ENCODE peak calls at places on chromosomes 4 and X, in five cellular contexts. C, L, O, S and M are unnamed samples.

GRCh38 chr4:144575181-144575580 is 70.8 kb upstream of the HHIP start:
- DNase-seq in C (no peak), L (no peak), O (no peak), S (no peak), M (no peak)

GRCh38 chr4:39083164-39083563 is 21.1 kb downstream of the KLHL5 start:
- DNase-seq in C (no peak), L (no peak), O (no peak), S (no peak), M (no peak)

GRCh38 chrX:43655961-43656494 is at the start of gene MAOA:
- DNase-seq in C (peak), L (peak), O (no peak), S (peak), M (peak)

GRCh38 chr4:38119663-38120374 is 159.6 kb downstream of the PTTG2 start:
- DNase-seq in C (no peak), L (no peak), O (no peak), S (peak), M (no peak)

GRCh38 chrX:46268429-46268828 is 276.8 kb downstream of the ZNF674 start:
- DNase-seq in C (no peak), L (no peak), O (no peak), S (no peak), M (no peak)

GRCh38 chrX:49838374-49838773 is 9.3 kb downstream of the PAGE4 start:
- DNase-seq in C (peak), L (peak), O (no peak), S (peak), M (no peak)

GRCh38 chrX:65601530-65602281 is 65.7 kb upstream of the MSN start:
- DNase-seq in C (no peak), L (no peak), O (no peak), S (peak), M (no peak)

GRCh38 chr4:3184725-3185124 is 64.2 kb upstream of the MSANTD1 start:
- DNase-seq in C (no peak), L (no peak), O (no peak), S (no peak), M (no peak)

GRCh38 chr4:2510351-2511259 is 25.8 kb upstream of the FAM193A start:
- DNase-seq in C (no peak), L (no peak), O (no peak), S (no peak), M (no peak)

GRCh38 chrX:64204701-64205440 is 637 bp downstream of the AMER1 start:
- DNase-seq in C (peak), L (no peak), O (no peak), S (peak), M (no peak)

GRCh38 chr4:8820178-8821102 is 51.2 kb downstream of the HMX1 start:
- DNase-seq in C (peak), L (no peak), O (no peak), S (no peak), M (peak)

GRCh38 chrX:48899078-48899410 is 1.3 kb downstream of the PQBP1 start:
- DNase-seq in C (no peak), L (no peak), O (no peak), S (no peak), M (no peak)

GRCh38 chr4:273312-274017 is 31.8 kb downstream of the ZNF732 start:
- DNase-seq in C (no peak), L (no peak), O (no peak), S (no peak), M (no peak)

GRCh38 chrX:15820106-15821073 is 30.1 kb downstream of the ZRSR2 start:
- DNase-seq in C (no peak), L (no peak), O (no peak), S (peak), M (no peak)

GRCh38 chr4:13597604-13598003 is 29.9 kb downstream of the BOD1L1 start:
- DNase-seq in C (no peak), L (no peak), O (no peak), S (no peak), M (no peak)

GRCh38 chr4:17376205-17376604 is 135.7 kb downstream of the QDPR start:
- DNase-seq in C (no peak), L (no peak), O (no peak), S (peak), M (no peak)

GRCh38 chrX:115906881-115907280 is 263.7 kb upstream of the AGTR2 start:
- DNase-seq in C (no peak), L (no peak), O (no peak), S (no peak), M (no peak)

GRCh38 chr4:3304831-3305609 is 12.2 kb downstream of the RGS12 start:
- DNase-seq in C (peak), L (no peak), O (no peak), S (no peak), M (no peak)

GRCh38 chr4:128393111-128393704 is 105.6 kb upstream of the PGRMC2 start:
- DNase-seq in C (no peak), L (no peak), O (no peak), S (peak), M (no peak)

GRCh38 chr4:161376275-161376674 is 787.5 kb downstream of the FSTL5 start:
- DNase-seq in C (no peak), L (no peak), O (no peak), S (no peak), M (no peak)

GRCh38 chr4:7031526-7032449 is 11.4 kb upstream of the TADA2B start:
- DNase-seq in C (no peak), L (no peak), O (no peak), S (peak), M (no peak)

GRCh38 chr4:57156242-57156990 is 46.2 kb upstream of the IGFBP7 start:
- DNase-seq in C (no peak), L (no peak), O (peak), S (peak), M (no peak)

GRCh38 chr4:25011135-25011866 is 19.4 kb downstream of the LGI2 start:
- DNase-seq in C (no peak), L (no peak), O (no peak), S (no peak), M (no peak)

GRCh38 chr4:624705-625590 is at the start of gene PDE6B:
- DNase-seq in C (peak), L (peak), O (no peak), S (no peak), M (no peak)

GRCh38 chrX:13376857-13377441 is 57.1 kb upstream of the ATXN3L start:
- DNase-seq in C (no peak), L (no peak), O (peak), S (peak), M (no peak)

GRCh38 chrX:119516157-119516702 is 48.0 kb downstream of the SLC25A5 start:
- DNase-seq in C (peak), L (peak), O (peak), S (peak), M (peak)

GRCh38 chr4:153222162-153222789 is 18.0 kb downstream of the TRIM2 start:
- DNase-seq in C (peak), L (peak), O (peak), S (peak), M (no peak)

GRCh38 chr4:118921736-118922135 is 33.1 kb downstream of the SYNPO2 start:
- DNase-seq in C (no peak), L (no peak), O (no peak), S (no peak), M (no peak)
- H2BK12ac ChIP-seq in C (no peak), L (no peak), O (no peak), S (no peak), M (no peak)

DNA sequence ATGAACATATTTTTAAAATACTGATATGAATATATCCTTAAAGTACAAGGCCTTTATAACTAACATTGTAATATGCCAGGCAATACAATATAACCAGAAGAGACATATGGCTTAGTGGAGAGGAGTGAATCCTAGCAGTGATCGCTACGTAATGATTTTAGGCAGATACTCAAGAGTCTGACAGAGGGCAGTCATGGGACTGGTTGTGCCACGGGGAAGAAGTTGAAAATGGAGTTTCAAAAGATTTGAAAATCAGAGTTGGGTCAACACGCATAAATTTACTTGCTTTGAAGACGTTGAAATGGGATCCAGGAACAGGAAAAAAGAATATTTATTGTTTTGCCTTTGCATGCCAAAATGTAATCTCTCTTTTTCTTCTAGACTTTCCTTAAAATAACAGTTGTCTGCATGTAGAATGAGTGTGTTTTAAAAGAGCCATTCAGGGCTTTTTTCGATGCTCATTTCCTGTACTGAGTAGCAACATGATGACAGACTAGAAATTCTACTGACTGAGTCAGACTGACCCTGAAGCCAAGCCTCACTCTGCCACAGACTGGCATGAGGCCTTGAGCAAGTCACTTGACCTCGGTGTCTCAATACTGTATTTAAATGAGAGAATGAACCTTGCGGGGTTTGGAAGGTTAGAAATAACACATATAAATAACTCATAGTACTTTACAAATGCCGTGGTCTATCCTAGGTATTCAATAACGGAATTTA is 8.1 kb upstream of the SMS start:
- DNase-seq in C (no peak), L (no peak), O (peak), S (peak), M (no peak)
- H3K4me2 ChIP-seq in C (no peak), L (no peak), O (no peak), S (no peak), M (no peak)

GRCh38 chr4:68297137-68297536 is 51.6 kb upstream of the TMPRSS11B start:
- DNase-seq in C (no peak), L (no peak), O (no peak), S (no peak), M (no peak)
- H2BK12ac ChIP-seq in C (no peak), L (no peak), O (no peak), S (no peak), M (no peak)

GRCh38 chr4:36719425-36719824 is 438.0 kb downstream of the DTHD1 start:
- DNase-seq in C (no peak), L (no peak), O (no peak), S (no peak), M (no peak)

DNA sequence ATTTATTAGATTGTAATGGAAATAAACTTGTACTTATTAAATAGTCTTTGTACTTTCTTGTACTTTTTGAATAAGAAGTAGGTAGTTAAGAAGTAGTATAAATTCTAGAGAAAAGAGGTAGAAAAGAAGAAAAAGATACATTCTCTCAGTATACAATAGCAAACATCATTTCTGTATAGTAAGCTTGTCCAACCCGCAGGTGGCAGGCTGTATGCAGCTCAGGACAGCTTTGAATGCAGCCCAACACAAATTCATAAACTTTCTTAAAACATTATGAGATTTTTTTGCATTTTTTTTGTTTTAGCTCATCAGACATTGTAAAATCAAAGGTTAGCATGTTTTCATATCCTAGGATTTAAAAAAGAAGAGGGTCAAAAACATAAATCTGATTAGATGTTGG is 441.6 kb downstream of the DTHD1 start:
- DNase-seq in C (no peak), L (no peak), O (no peak), S (no peak), M (no peak)
- H3K4me2 ChIP-seq in C (no peak), L (no peak), O (no peak), S (no peak), M (no peak)

DNA sequence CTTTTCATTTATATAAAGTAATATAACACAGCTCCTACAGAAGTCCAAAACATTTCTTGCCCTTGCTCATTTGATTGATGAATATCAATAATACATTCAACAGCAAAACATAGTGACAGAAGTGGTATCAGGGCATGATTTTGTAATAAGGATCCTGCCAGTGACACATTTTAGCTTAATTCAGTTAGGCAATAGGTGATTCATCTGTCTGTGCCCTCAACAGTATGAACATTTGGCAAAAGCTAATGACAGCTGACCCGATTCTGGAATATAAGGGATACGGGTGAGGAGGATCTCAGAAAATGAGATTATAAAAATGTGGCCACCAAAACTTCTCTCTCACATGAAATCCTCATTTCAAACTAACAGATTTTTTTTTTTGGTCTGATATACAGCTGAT is 294.0 kb downstream of the CAMK2D start:
- DNase-seq in C (no peak), L (no peak), O (peak), S (peak), M (no peak)
- H2BK12ac ChIP-seq in C (no peak), L (no peak), O (peak), S (no peak), M (no peak)

GRCh38 chr4:48267574-48267973 is 2.1 kb downstream of the TEC start:
- DNase-seq in C (no peak), L (no peak), O (no peak), S (no peak), M (no peak)
- H3K4me2 ChIP-seq in C (no peak), L (no peak), O (no peak), S (no peak), M (no peak)

DNA sequence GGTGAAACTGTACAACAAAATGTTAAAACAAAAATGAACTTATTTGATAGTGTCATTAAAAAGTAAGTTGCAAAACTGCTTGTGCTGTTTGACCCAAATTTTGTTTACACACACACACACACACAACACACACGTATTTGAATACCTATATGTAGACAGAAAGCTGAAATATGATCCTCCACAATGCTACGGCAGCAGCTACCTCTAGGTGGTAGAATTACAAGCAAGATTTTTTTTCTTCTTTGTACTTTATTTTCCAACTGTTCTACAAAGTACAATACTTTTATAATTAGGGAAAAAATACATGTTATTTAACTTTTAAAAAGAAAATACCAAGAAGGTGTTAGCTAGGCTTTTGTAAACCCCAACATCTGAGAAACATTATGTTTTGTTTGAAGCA is 1.2 kb downstream of the CYTL1 start:
- DNase-seq in C (peak), L (no peak), O (no peak), S (no peak), M (no peak)
- H2BK12ac ChIP-seq in C (no peak), L (no peak), O (no peak), S (no peak), M (no peak)

GRCh38 chr4:102165584-102165983 is 179.7 kb downstream of the SLC39A8 start:
- DNase-seq in C (peak), L (no peak), O (peak), S (no peak), M (no peak)

GRCh38 chr4:102168580-102168979 is 176.7 kb downstream of the SLC39A8 start:
- DNase-seq in C (no peak), L (no peak), O (no peak), S (no peak), M (no peak)

GRCh38 chr4:102172341-102172740 is 172.9 kb downstream of the SLC39A8 start:
- DNase-seq in C (no peak), L (peak), O (no peak), S (peak), M (no peak)

GRCh38 chr4:102170910-102171309 is 174.4 kb downstream of the SLC39A8 start:
- DNase-seq in C (no peak), L (no peak), O (no peak), S (no peak), M (no peak)

GRCh38 chr4:102169345-102169744 is 175.9 kb downstream of the SLC39A8 start:
- DNase-seq in C (peak), L (peak), O (no peak), S (peak), M (no peak)
- H3K4me2 ChIP-seq in C (no peak), L (no peak), O (no peak), S (no peak), M (no peak)

GRCh38 chrX:105552395-105552794 is 269.9 kb upstream of the NRK start:
- DNase-seq in C (no peak), L (no peak), O (no peak), S (no peak), M (no peak)

GRCh38 chrX:105553118-105553517 is 269.2 kb upstream of the NRK start:
- DNase-seq in C (no peak), L (no peak), O (no peak), S (no peak), M (no peak)
- H2BK12ac ChIP-seq in C (no peak), L (no peak), O (no peak), S (no peak), M (no peak)

DNA sequence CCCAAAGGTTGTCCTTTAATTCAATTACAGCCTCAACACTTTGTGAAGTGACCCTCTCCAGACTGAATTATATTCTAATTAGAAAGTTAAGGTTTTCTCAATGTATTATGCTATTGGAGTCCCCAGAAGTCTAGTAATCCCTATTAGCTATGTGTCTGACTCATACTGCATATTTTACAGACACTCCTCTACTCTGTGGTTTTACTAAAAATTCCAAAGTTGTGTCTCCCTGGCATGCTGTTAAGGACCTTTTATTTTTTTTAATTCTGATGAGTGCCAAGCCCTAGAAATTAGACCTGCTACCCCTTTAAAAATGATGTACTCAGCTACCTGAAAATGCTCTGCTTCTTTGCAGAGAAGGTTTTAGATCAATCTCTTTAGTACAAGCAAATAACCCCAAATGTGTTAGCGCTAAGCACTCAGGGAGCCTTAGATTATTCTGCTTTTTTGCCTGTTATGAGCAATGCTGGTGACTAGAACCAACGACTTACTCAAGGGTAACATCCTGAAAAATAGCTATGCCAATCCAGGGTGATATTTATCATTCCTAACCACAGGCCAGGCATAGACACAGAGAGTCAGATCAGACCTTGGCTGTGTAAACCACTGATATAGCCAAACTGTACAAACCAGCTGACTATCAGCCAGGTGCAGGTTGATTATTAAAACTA is 26.1 kb upstream of the CXCL13 start:
- DNase-seq in C (no peak), L (no peak), O (peak), S (peak), M (no peak)
- H3K4me2 ChIP-seq in C (no peak), L (no peak), O (no peak), S (peak), M (no peak)